ENCODE peak calls at places on chromosomes 5 and 9, in seven cellular contexts. One of them, this sample, is unnamed.

GRCh38 chr5:135182675-135183074 is 148.6 kb upstream of the PITX1 start:
- DNase-seq in OCI-LY7: no peak
- DNase-seq in neural progenitor cell: no peak
- DNase-seq in PC-3: no peak
- DNase-seq in GM23248: no peak
- DNase-seq in HCT116: no peak
- DNase-seq in hepatocyte: no peak
- DNase-seq in this sample: no peak

GRCh38 chr9:107484117-107484723 is 5.3 kb downstream of the KLF4 start:
- DNase-seq in OCI-LY7: peak; percentile 21
- DNase-seq in neural progenitor cell: peak; percentile 79
- DNase-seq in PC-3: peak; percentile 74
- DNase-seq in GM23248: peak; percentile 84
- DNase-seq in HCT116: peak; percentile 64
- DNase-seq in hepatocyte: peak; percentile 77
- DNase-seq in this sample: peak; percentile 72

GRCh38 chr9:83934569-83935275 is 13.5 kb upstream of the KIF27 start:
- DNase-seq in OCI-LY7: no peak
- DNase-seq in neural progenitor cell: no peak
- DNase-seq in PC-3: peak; percentile 77
- DNase-seq in GM23248: peak; percentile 74
- DNase-seq in HCT116: no peak
- DNase-seq in hepatocyte: no peak
- DNase-seq in this sample: no peak

GRCh38 chr5:65279603-65280002 is 202.1 kb downstream of the ADAMTS6 start:
- DNase-seq in OCI-LY7: no peak
- DNase-seq in neural progenitor cell: no peak
- DNase-seq in PC-3: no peak
- DNase-seq in GM23248: no peak
- DNase-seq in HCT116: no peak
- DNase-seq in hepatocyte: no peak
- DNase-seq in this sample: no peak

GRCh38 chr5:71586052-71586940 is 844 bp upstream of the MCCC2 start:
- DNase-seq in OCI-LY7: peak; percentile 47
- DNase-seq in neural progenitor cell: no peak
- DNase-seq in PC-3: no peak
- DNase-seq in GM23248: no peak
- DNase-seq in HCT116: no peak
- DNase-seq in hepatocyte: peak; percentile 7
- DNase-seq in this sample: peak; percentile 39

GRCh38 chr5:108380531-108381021 is 1.3 kb downstream of the FBXL17 start:
- DNase-seq in OCI-LY7: peak; percentile 53
- DNase-seq in neural progenitor cell: peak; percentile 75
- DNase-seq in PC-3: peak; percentile 40
- DNase-seq in GM23248: peak; percentile 56
- DNase-seq in HCT116: no peak
- DNase-seq in hepatocyte: peak; percentile 75
- DNase-seq in this sample: peak; percentile 47

GRCh38 chr5:92309336-92309991 is 926.3 kb upstream of the ARRDC3 start:
- DNase-seq in OCI-LY7: peak; percentile 20
- DNase-seq in neural progenitor cell: peak; percentile 36
- DNase-seq in PC-3: peak; percentile 61
- DNase-seq in GM23248: peak; percentile 70
- DNase-seq in HCT116: peak; percentile 13
- DNase-seq in hepatocyte: peak; percentile 45
- DNase-seq in this sample: peak; percentile 65

GRCh38 chr9:112971415-112971814 is 40.6 kb downstream of the ZNF883 start:
- DNase-seq in OCI-LY7: peak; percentile 39
- DNase-seq in neural progenitor cell: peak; percentile 54
- DNase-seq in PC-3: peak; percentile 29
- DNase-seq in GM23248: peak; percentile 53
- DNase-seq in HCT116: peak; percentile 29
- DNase-seq in hepatocyte: peak; percentile 13
- DNase-seq in this sample: no peak

GRCh38 chr9:94967481-94967880 is 241.0 kb downstream of the AOPEP start:
- DNase-seq in OCI-LY7: no peak
- DNase-seq in neural progenitor cell: no peak
- DNase-seq in PC-3: no peak
- DNase-seq in GM23248: no peak
- DNase-seq in HCT116: no peak
- DNase-seq in hepatocyte: no peak
- DNase-seq in this sample: no peak

GRCh38 chr5:1348986-1349245 is 4.0 kb upstream of the CLPTM1L start:
- DNase-seq in OCI-LY7: peak; percentile 34
- DNase-seq in neural progenitor cell: no peak
- DNase-seq in PC-3: no peak
- DNase-seq in GM23248: no peak
- DNase-seq in HCT116: no peak
- DNase-seq in hepatocyte: no peak
- DNase-seq in this sample: no peak

GRCh38 chr9:89436326-89436725 is 61.6 kb downstream of the SEMA4D start:
- DNase-seq in OCI-LY7: no peak
- DNase-seq in neural progenitor cell: no peak
- DNase-seq in PC-3: no peak
- DNase-seq in GM23248: no peak
- DNase-seq in HCT116: no peak
- DNase-seq in hepatocyte: no peak
- DNase-seq in this sample: no peak

GRCh38 chr9:97726716-97727115 is 29.6 kb upstream of the XPA start:
- DNase-seq in OCI-LY7: no peak
- DNase-seq in neural progenitor cell: no peak
- DNase-seq in PC-3: no peak
- DNase-seq in GM23248: no peak
- DNase-seq in HCT116: no peak
- DNase-seq in hepatocyte: no peak
- DNase-seq in this sample: no peak

GRCh38 chr5:157072508-157072907 is 13.6 kb upstream of the HAVCR1 start:
- DNase-seq in OCI-LY7: no peak
- DNase-seq in neural progenitor cell: no peak
- DNase-seq in PC-3: peak; percentile 64
- DNase-seq in GM23248: no peak
- DNase-seq in HCT116: peak; percentile 68
- DNase-seq in hepatocyte: no peak
- DNase-seq in this sample: no peak

GRCh38 chr9:928363-929042 is 48.0 kb upstream of the DMRT3 start:
- DNase-seq in OCI-LY7: peak; percentile 36
- DNase-seq in neural progenitor cell: peak; percentile 43
- DNase-seq in PC-3: peak; percentile 47
- DNase-seq in GM23248: peak; percentile 28
- DNase-seq in HCT116: peak; percentile 37
- DNase-seq in hepatocyte: peak; percentile 60
- DNase-seq in this sample: peak; percentile 26

GRCh38 chr9:5587024-5587423 is 41.9 kb upstream of the RIC1 start:
- DNase-seq in OCI-LY7: no peak
- DNase-seq in neural progenitor cell: no peak
- DNase-seq in PC-3: peak; percentile 84
- DNase-seq in GM23248: peak; percentile 91
- DNase-seq in HCT116: no peak
- DNase-seq in hepatocyte: no peak
- DNase-seq in this sample: no peak

GRCh38 chr5:133896873-133897272 is 71.6 kb downstream of the C5orf15 start:
- DNase-seq in OCI-LY7: no peak
- DNase-seq in neural progenitor cell: no peak
- DNase-seq in PC-3: no peak
- DNase-seq in GM23248: no peak
- DNase-seq in HCT116: no peak
- DNase-seq in hepatocyte: no peak
- DNase-seq in this sample: no peak

GRCh38 chr9:14212116-14212515 is 101.8 kb downstream of the NFIB start:
- DNase-seq in OCI-LY7: no peak
- DNase-seq in neural progenitor cell: no peak
- DNase-seq in PC-3: peak; percentile 56
- DNase-seq in GM23248: peak; percentile 74
- DNase-seq in HCT116: no peak
- DNase-seq in hepatocyte: no peak
- DNase-seq in this sample: no peak

GRCh38 chr9:126721531-126722098 is 83.2 kb upstream of the ZBTB43 start:
- DNase-seq in OCI-LY7: peak; percentile 16
- DNase-seq in neural progenitor cell: no peak
- DNase-seq in PC-3: no peak
- DNase-seq in GM23248: no peak
- DNase-seq in HCT116: no peak
- DNase-seq in hepatocyte: no peak
- DNase-seq in this sample: no peak

GRCh38 chr5:139413153-139413552 is 9.3 kb upstream of the SPATA24 start:
- DNase-seq in OCI-LY7: no peak
- DNase-seq in neural progenitor cell: no peak
- DNase-seq in PC-3: no peak
- DNase-seq in GM23248: no peak
- DNase-seq in HCT116: no peak
- DNase-seq in hepatocyte: no peak
- DNase-seq in this sample: no peak

GRCh38 chr9:69919461-69920061 is 98.9 kb downstream of the CFAP95 start:
- DNase-seq in OCI-LY7: peak; percentile 54
- DNase-seq in neural progenitor cell: peak; percentile 78
- DNase-seq in PC-3: peak; percentile 63
- DNase-seq in GM23248: peak; percentile 83
- DNase-seq in HCT116: peak; percentile 29
- DNase-seq in hepatocyte: peak; percentile 77
- DNase-seq in this sample: peak; percentile 75

GRCh38 chr5:140056880-140057279 is 13.8 kb upstream of the NRG2 start:
- DNase-seq in OCI-LY7: no peak
- DNase-seq in neural progenitor cell: no peak
- DNase-seq in PC-3: no peak
- DNase-seq in GM23248: no peak
- DNase-seq in HCT116: no peak
- DNase-seq in hepatocyte: no peak
- DNase-seq in this sample: no peak

GRCh38 chr5:177419045-177419444 is 7.4 kb upstream of the GRK6 start:
- DNase-seq in OCI-LY7: no peak
- DNase-seq in neural progenitor cell: no peak
- DNase-seq in PC-3: no peak
- DNase-seq in GM23248: peak; percentile 46
- DNase-seq in HCT116: no peak
- DNase-seq in hepatocyte: no peak
- DNase-seq in this sample: no peak

GRCh38 chr9:125694478-125694877 is 12.5 kb downstream of the MAPKAP1 start:
- DNase-seq in OCI-LY7: no peak
- DNase-seq in neural progenitor cell: peak; percentile 14
- DNase-seq in PC-3: no peak
- DNase-seq in GM23248: no peak
- DNase-seq in HCT116: no peak
- DNase-seq in hepatocyte: no peak
- DNase-seq in this sample: no peak

GRCh38 chr5:53343187-53343586 is 137.2 kb upstream of the FST start:
- DNase-seq in OCI-LY7: no peak
- DNase-seq in neural progenitor cell: no peak
- DNase-seq in PC-3: peak; percentile 60
- DNase-seq in GM23248: peak; percentile 97
- DNase-seq in HCT116: no peak
- DNase-seq in hepatocyte: peak; percentile 25
- DNase-seq in this sample: no peak

GRCh38 chr5:13346401-13346800 is 598.1 kb downstream of the DNAH5 start:
- DNase-seq in OCI-LY7: no peak
- DNase-seq in neural progenitor cell: no peak
- DNase-seq in PC-3: no peak
- DNase-seq in GM23248: no peak
- DNase-seq in HCT116: no peak
- DNase-seq in hepatocyte: no peak
- DNase-seq in this sample: no peak
- H3K9me3 ChIP-seq in OCI-LY7: no peaks in the 10 kb centered on the region
- H3K9me3 ChIP-seq in neural progenitor cell: no peaks in the 10 kb centered on the region
- H3K9me3 ChIP-seq in PC-3: no peaks in the 10 kb centered on the region
- H3K9me3 ChIP-seq in GM23248: no peaks in the 10 kb centered on the region
- H3K9me3 ChIP-seq in HCT116: peaks cover 36% of the 10 kb centered on the region
- H3K9me3 ChIP-seq in hepatocyte: no peaks in the 10 kb centered on the region
- H3K9me3 ChIP-seq in this sample: no peaks in the 10 kb centered on the region

GRCh38 chr5:5183192-5183699 is 43.1 kb downstream of the ADAMTS16 start:
- DNase-seq in OCI-LY7: no peak
- DNase-seq in neural progenitor cell: peak; percentile 64
- DNase-seq in PC-3: no peak
- DNase-seq in GM23248: no peak
- DNase-seq in HCT116: no peak
- DNase-seq in hepatocyte: no peak
- DNase-seq in this sample: no peak
- H3K4me2 ChIP-seq in OCI-LY7: no peak overlapping the region
- H3K4me2 ChIP-seq in neural progenitor cell: peak overlapping the region; percentile 45
- H3K4me2 ChIP-seq in PC-3: no peak overlapping the region
- H3K4me2 ChIP-seq in GM23248: no peak overlapping the region
- H3K4me2 ChIP-seq in HCT116: no peak overlapping the region
- H3K4me2 ChIP-seq in hepatocyte: no peak overlapping the region
- H3K4me2 ChIP-seq in this sample: no peak overlapping the region

DNA sequence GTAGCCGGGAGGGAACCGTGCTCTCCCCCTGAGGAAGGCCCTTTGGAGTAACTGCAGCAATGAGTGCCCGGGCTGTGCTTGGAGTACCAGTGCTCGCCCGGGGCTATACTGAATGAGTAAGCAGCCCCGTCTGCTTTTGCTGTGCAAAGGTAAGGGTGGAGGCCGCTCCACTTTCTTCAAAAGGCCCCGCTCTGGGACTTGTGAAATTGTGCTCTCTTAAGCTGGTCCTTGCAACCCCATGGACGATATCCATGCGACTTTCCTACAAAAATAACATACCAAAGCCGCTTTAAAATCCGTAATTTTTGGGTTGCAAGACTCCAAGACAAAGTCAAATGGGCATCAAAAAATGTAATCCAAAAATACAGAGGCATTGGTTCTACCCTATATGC is 579 bp upstream of the TNFAIP8 start:
- DNase-seq in OCI-LY7: no peak
- DNase-seq in neural progenitor cell: peak; percentile 55
- DNase-seq in PC-3: peak; percentile 86
- DNase-seq in GM23248: no peak
- DNase-seq in HCT116: no peak
- DNase-seq in hepatocyte: peak; percentile 46
- DNase-seq in this sample: no peak
- TF ChIP-seq EZH2phosphoT487 in OCI-LY7: no peak
- TF ChIP-seq EZH2phosphoT487 in neural progenitor cell: no peak
- TF ChIP-seq EZH2phosphoT487 in PC-3: no peak
- TF ChIP-seq EZH2phosphoT487 in GM23248: no peak
- TF ChIP-seq EZH2phosphoT487 in HCT116: no peak
- TF ChIP-seq EZH2phosphoT487 in hepatocyte: no peak
- TF ChIP-seq EZH2phosphoT487 in this sample: no peak

DNA sequence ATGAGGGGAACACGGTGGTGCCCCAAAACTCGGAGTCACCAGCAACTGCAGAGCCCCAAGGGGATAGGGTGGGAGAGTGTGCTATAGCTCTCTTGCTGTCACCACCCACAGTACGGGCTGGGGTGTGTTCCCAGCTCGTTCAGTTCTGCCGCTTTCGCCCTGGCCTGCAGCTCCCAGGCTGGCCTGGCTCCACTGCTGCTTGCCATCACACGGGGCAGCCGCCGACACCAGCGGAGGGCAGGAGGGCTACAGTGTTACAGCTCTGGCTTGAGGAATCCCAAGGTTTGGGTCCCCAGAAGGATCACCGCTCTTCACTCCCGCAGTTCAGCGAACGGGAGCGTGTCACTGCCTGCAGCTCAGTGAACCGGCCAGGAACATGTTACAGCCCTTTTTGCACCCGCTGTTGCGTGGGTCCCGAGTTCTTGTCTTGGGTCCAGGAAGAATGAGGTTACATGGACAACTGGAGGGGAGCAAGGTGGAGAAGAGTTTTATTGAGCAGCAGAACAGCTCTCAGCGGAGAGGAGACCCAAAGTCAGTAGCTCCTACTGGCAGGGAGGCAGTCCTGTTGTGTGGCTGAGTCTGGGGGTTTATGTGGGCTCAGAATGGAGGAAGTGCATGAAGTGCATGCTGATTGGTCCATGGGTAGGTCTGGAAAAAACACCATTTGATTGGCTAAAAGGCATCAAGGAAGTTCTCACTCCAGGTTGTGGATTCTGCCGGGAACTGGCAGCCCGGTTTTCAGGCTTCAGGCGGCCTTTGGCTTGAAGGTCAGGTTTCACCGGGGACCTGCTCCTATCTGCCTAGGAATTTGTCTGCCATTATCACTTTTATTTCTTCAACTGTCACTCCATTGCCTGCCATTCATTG is 113.4 kb downstream of the EHMT1 start:
- DNase-seq in OCI-LY7: no peak
- DNase-seq in neural progenitor cell: no peak
- DNase-seq in PC-3: no peak
- DNase-seq in GM23248: no peak
- DNase-seq in HCT116: no peak
- DNase-seq in hepatocyte: no peak
- DNase-seq in this sample: no peak
- H3K9me3 ChIP-seq in OCI-LY7: peaks cover 48% of the 10 kb centered on the region
- H3K9me3 ChIP-seq in neural progenitor cell: peaks cover 12% of the 10 kb centered on the region
- H3K9me3 ChIP-seq in PC-3: no peaks in the 10 kb centered on the region
- H3K9me3 ChIP-seq in GM23248: no peaks in the 10 kb centered on the region
- H3K9me3 ChIP-seq in HCT116: peaks cover 5% of the 10 kb centered on the region
- H3K9me3 ChIP-seq in hepatocyte: no peaks in the 10 kb centered on the region
- H3K9me3 ChIP-seq in this sample: no peaks in the 10 kb centered on the region

This sample was measured in MM.1S.